ENCODE peak calls at places on chromosome 7, in eight cellular contexts. N, L, S, X, T, G, A and F are unnamed samples.

GRCh38 chr7:16660702-16661464 is 14.9 kb downstream of the BZW2 start:
- DNase-seq in N (peak), L (no peak), S (peak), X (peak), T (no peak), G (no peak), A (no peak), F (peak)

GRCh38 chr7:153939177-153939576 is 113.0 kb upstream of the DPP6 start:
- DNase-seq in N (no peak), L (no peak), S (no peak), X (no peak), T (no peak), G (no peak), A (no peak), F (no peak)

GRCh38 chr7:156634117-156634516 is 6.5 kb upstream of the RNF32 start:
- DNase-seq in N (no peak), L (no peak), S (no peak), X (no peak), T (no peak), G (no peak), A (no peak), F (no peak)

GRCh38 chr7:83020171-83020570 is 142.5 kb downstream of the PCLO start:
- DNase-seq in N (no peak), L (no peak), S (no peak), X (no peak), T (no peak), G (no peak), A (no peak), F (no peak)

GRCh38 chr7:74199551-74200355 is 10.1 kb upstream of the LAT2 start:
- DNase-seq in N (no peak), L (no peak), S (no peak), X (peak), T (no peak), G (no peak), A (no peak), F (no peak)

GRCh38 chr7:40836218-40836617 is 701.4 kb downstream of the SUGCT start:
- DNase-seq in N (peak), L (no peak), S (no peak), X (peak), T (no peak), G (no peak), A (no peak), F (no peak)

GRCh38 chr7:80312139-80312661 is 177.6 kb downstream of the GNAI1 start:
- DNase-seq in N (peak), L (no peak), S (peak), X (peak), T (no peak), G (no peak), A (peak), F (peak)

GRCh38 chr7:108329514-108329913 is 126.7 kb downstream of the NRCAM start:
- DNase-seq in N (no peak), L (no peak), S (no peak), X (no peak), T (no peak), G (no peak), A (no peak), F (no peak)

GRCh38 chr7:37674534-37674933 is 9.0 kb upstream of the GPR141 start:
- DNase-seq in N (no peak), L (no peak), S (no peak), X (no peak), T (no peak), G (no peak), A (no peak), F (no peak)

GRCh38 chr7:98864726-98865420 is 4.9 kb downstream of the TMEM130 start:
- DNase-seq in N (no peak), L (no peak), S (peak), X (no peak), T (no peak), G (no peak), A (no peak), F (no peak)

GRCh38 chr7:19009936-19010280 is 107.5 kb downstream of the TWIST1 start:
- DNase-seq in N (peak), L (no peak), S (no peak), X (no peak), T (no peak), G (no peak), A (no peak), F (no peak)

GRCh38 chr7:121376982-121377381 is 19.1 kb downstream of the FAM3C start:
- DNase-seq in N (no peak), L (no peak), S (no peak), X (no peak), T (no peak), G (no peak), A (no peak), F (no peak)

GRCh38 chr7:121369462-121369861 is 26.6 kb downstream of the FAM3C start:
- DNase-seq in N (no peak), L (no peak), S (peak), X (peak), T (no peak), G (no peak), A (no peak), F (no peak)

GRCh38 chr7:121371367-121371766 is 24.7 kb downstream of the FAM3C start:
- DNase-seq in N (no peak), L (no peak), S (no peak), X (no peak), T (no peak), G (no peak), A (no peak), F (no peak)

GRCh38 chr7:121372376-121373024 is 23.6 kb downstream of the FAM3C start:
- DNase-seq in N (no peak), L (no peak), S (peak), X (peak), T (no peak), G (no peak), A (no peak), F (no peak)

GRCh38 chr7:121373177-121373576 is 22.9 kb downstream of the FAM3C start:
- DNase-seq in N (no peak), L (no peak), S (no peak), X (no peak), T (no peak), G (no peak), A (no peak), F (no peak)
- H3K4me3 ChIP-seq in N (no peak), L (no peak), S (no peak), X (no peak), T (no peak), G (no peak), A (no peak), F (no peak)

GRCh38 chr7:90595801-90596683 is at the start of gene CDK14:
- DNase-seq in N (no peak), L (no peak), S (peak), X (peak), T (peak), G (peak), A (no peak), F (no peak)
- TF ChIP-seq CTCF in N (peak), L (no peak), S (peak), X (peak), T (peak), G (peak), A (peak), F (peak)

DNA sequence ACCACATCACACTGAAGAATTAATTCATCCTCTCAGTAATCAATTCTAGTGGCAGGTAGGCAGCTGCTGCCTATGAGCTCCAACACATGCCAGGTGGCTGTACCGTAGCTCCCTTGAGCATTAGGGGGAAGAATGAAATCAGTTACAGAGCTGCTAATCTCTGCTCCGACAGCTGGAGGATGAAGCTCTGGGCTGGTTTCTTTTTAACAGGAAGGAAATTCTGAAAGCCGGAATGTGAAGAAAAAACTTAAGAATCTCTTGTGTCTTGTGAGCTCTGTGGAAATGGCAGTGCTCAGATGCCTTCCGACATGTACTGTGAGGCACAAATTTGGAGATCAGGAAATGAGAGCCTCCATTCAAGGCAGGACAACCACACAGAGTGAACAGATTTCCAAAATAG is 2.8 kb upstream of the AHCYL2 start:
- DNase-seq in N (no peak), L (no peak), S (no peak), X (no peak), T (no peak), G (no peak), A (no peak), F (no peak)
- H3K4me3 ChIP-seq in N (no peak), L (no peak), S (no peak), X (no peak), T (no peak), G (no peak), A (no peak), F (no peak)

GRCh38 chr7:127501817-127502216 is 83.6 kb downstream of the GCC1 start:
- DNase-seq in N (no peak), L (no peak), S (no peak), X (no peak), T (no peak), G (no peak), A (no peak), F (no peak)

DNA sequence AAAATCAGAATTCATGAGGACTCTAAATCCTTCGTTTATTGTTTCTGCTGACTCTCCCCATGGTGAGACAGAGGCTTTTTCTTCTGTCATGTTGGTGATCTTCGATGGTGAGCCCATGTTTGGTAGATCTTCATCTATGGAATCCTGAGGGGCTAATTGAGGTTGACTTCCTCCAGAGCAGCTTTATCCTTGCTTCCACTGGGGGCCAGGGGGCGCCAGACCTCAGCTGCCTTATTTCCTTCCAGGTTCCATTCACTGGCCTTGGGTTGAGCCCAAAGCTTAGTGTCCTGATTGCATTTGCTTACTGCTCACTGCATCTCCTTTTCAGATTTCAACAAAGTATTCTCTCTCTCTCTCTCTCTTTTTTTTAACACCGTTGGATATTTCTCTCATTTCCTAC is 80.7 kb downstream of the GCC1 start:
- DNase-seq in N (peak), L (peak), S (peak), X (peak), T (no peak), G (no peak), A (no peak), F (no peak)
- TF ChIP-seq CTCF in N (peak), L (peak), S (peak), X (peak), T (peak), G (no peak), A (peak), F (peak)

GRCh38 chr7:8130663-8131062 is 131.3 kb downstream of the ICA1 start:
- DNase-seq in N (no peak), L (no peak), S (no peak), X (no peak), T (no peak), G (no peak), A (no peak), F (no peak)

GRCh38 chr7:8125680-8126444 is 136.1 kb downstream of the ICA1 start:
- DNase-seq in N (peak), L (peak), S (no peak), X (no peak), T (no peak), G (no peak), A (no peak), F (no peak)

GRCh38 chr7:8129323-8129659 is 132.7 kb downstream of the ICA1 start:
- DNase-seq in N (no peak), L (no peak), S (no peak), X (no peak), T (no peak), G (no peak), A (no peak), F (no peak)

GRCh38 chr7:8126768-8127167 is 135.2 kb downstream of the ICA1 start:
- DNase-seq in N (no peak), L (no peak), S (no peak), X (no peak), T (no peak), G (no peak), A (no peak), F (no peak)

GRCh38 chr7:8128457-8129322 is 133.3 kb downstream of the ICA1 start:
- DNase-seq in N (no peak), L (no peak), S (no peak), X (no peak), T (no peak), G (no peak), A (no peak), F (no peak)
- H3K4me3 ChIP-seq in N (no peak), L (no peak), S (no peak), X (no peak), T (no peak), G (no peak), A (no peak), F (no peak)

GRCh38 chr7:47474937-47475879 is 106.7 kb downstream of the TNS3 start:
- DNase-seq in N (peak), L (no peak), S (peak), X (peak), T (peak), G (peak), A (peak), F (peak)
- TF ChIP-seq CTCF in N (no peak), L (no peak), S (no peak), X (no peak), T (peak), G (peak), A (no peak), F (no peak)

DNA sequence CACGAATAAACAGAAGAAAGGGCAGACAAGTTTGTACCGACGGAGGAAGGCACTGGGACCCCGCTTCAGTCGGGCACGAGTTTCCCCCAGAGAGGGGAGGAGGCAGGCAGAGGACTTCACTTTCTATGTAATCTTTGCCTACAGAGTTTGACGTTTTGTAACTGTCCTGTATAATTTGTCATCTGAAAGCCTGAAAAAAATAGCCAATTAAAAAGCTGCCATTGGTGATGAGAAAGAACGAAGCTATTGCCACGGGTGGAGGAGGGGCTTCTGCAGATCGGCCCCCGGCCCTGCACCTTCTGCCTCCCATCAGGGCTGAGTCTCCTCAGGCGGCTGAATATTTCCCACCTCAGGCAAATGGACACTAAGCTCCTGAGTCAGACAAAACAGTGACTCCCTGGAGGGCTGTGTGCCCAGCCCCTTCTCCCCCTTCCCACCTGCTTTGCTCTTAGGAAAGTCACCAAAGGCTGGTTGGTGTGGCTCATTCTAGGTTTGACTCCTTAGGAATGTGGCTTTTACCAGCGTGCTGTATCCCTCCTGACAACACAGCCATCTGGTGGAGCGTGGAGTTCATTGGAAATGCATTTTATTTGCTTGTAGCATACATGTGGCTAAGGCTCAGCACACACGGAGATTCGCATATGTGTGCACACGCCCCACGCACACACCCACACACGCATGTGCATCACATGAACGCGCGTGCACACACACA is 117.4 kb downstream of the VIPR2 start:
- DNase-seq in N (no peak), L (no peak), S (no peak), X (peak), T (peak), G (peak), A (no peak), F (no peak)
- H3K4me3 ChIP-seq in N (peak), L (no peak), S (no peak), X (no peak), T (no peak), G (no peak), A (no peak), F (no peak)